ENCODE peak calls at places on chromosomes 2 and 18, in seven cellular contexts. Y is stimulated activated CD4-positive, alpha-beta T cell treated with anti-CD3 and anti-CD28 coated beads, Interleukin-2, amount 100 ng/mL, for 48 hours; F is astrocyte of the hippocampus; J is EL; R is ELR; C is activated T-cell treated with anti-CD3 and anti-CD28 coated beads for 1 hour; D is hepatocyte. H is an unnamed sample.

GRCh38 chr2:241659150-241659739 is 21.8 kb downstream of the ATG4B start:
- DNase-seq in F (peak), Y (peak), D (peak), C (peak), R (peak), J (peak), H (peak)

GRCh38 chr2:66957677-66958076 is 439.5 kb upstream of the ETAA1 start:
- DNase-seq in C (no peak), D (no peak), F (no peak), Y (no peak), J (no peak), R (no peak), H (no peak)

GRCh38 chr2:212845941-212846340 is 305.5 kb downstream of the IKZF2 start:
- DNase-seq in R (peak), F (peak), D (no peak), J (peak), C (no peak), Y (no peak), H (no peak)

GRCh38 chr2:65383571-65384488 is 48.6 kb downstream of the SPRED2 start:
- DNase-seq in F (no peak), J (no peak), R (no peak), Y (no peak), D (no peak), C (no peak), H (no peak)

GRCh38 chr2:198376677-198377076 is 572.3 kb downstream of the PLCL1 start:
- DNase-seq in C (no peak), R (peak), F (no peak), Y (no peak), D (no peak), J (peak), H (no peak)

GRCh38 chr18:37962316-37962966 is 396.8 kb upstream of the CELF4 start:
- DNase-seq in R (no peak), D (peak), Y (no peak), F (no peak), J (no peak), C (no peak), H (no peak)

GRCh38 chr18:63979409-63979908 is 9.6 kb downstream of the SERPINB8 start:
- DNase-seq in C (no peak), D (peak), J (peak), Y (peak), R (peak), F (peak), H (peak)

GRCh38 chr2:136381722-136382633 is 264.0 kb upstream of the CXCR4 start:
- DNase-seq in Y (peak), D (no peak), R (no peak), F (no peak), C (peak), J (no peak), H (no peak)

GRCh38 chr2:219415580-219416232 is 2.5 kb upstream of the DES start:
- DNase-seq in C (no peak), J (no peak), F (no peak), Y (no peak), R (no peak), D (no peak), H (no peak)

GRCh38 chr18:26470011-26470637 is 78.2 kb downstream of the KCTD1 start:
- DNase-seq in R (peak), F (no peak), D (no peak), J (peak), C (no peak), Y (no peak), H (no peak)

GRCh38 chr2:3498783-3499394 is 20.4 kb downstream of the ADI1 start:
- DNase-seq in D (no peak), R (no peak), C (no peak), J (no peak), F (no peak), Y (no peak), H (no peak)

GRCh38 chr2:240247868-240248820 is 107.7 kb upstream of the OTOS start:
- DNase-seq in F (no peak), C (no peak), R (no peak), D (no peak), J (no peak), Y (no peak), H (no peak)

GRCh38 chr2:191318729-191319078 is 73.5 kb downstream of the MYO1B start:
- DNase-seq in D (peak), Y (no peak), F (peak), R (peak), C (no peak), J (peak), H (peak)

GRCh38 chr2:39431592-39432316 is 5.3 kb downstream of the MAP4K3 start:
- DNase-seq in Y (no peak), C (no peak), J (peak), D (no peak), R (peak), F (no peak), H (no peak)

GRCh38 chr2:236088368-236089057 is 79.7 kb downstream of the GBX2 start:
- DNase-seq in Y (no peak), D (no peak), C (no peak), J (peak), F (no peak), R (peak), H (no peak)

H was measured in LNCaP clone FGC.